ENCODE peak calls at places on chromosome 7, in five cellular contexts. E, O, X, T and Y are unnamed samples. For H3K4me1, the result is how much of the 10 kb centered on the place peaks cover.

GRCh38 chr7:11332865-11333228 is 359.2 kb downstream of the PHF14 start:
- DNase-seq in X (no peak), T (no peak), O (no peak), E (no peak), Y (no peak)

GRCh38 chr7:108247646-108248045 is 117.5 kb upstream of the LAMB4 start:
- DNase-seq in O (peak), X (no peak), E (no peak), T (no peak), Y (no peak)

GRCh38 chr7:51314726-51315125 is 1.9 kb downstream of the COBL start:
- DNase-seq in X (no peak), O (no peak), E (no peak), T (no peak), Y (no peak)

GRCh38 chr7:76390092-76390491 is 19.4 kb downstream of the SSC4D start:
- DNase-seq in O (no peak), E (no peak), X (no peak), T (no peak), Y (no peak)

GRCh38 chr7:22359156-22359697 is 2.3 kb upstream of the RAPGEF5 start:
- DNase-seq in X (no peak), O (no peak), T (no peak), E (no peak), Y (no peak)

GRCh38 chr7:90595341-90595800 is 750 bp upstream of the CDK14 start:
- DNase-seq in E (no peak), T (no peak), X (no peak), O (peak), Y (no peak)

GRCh38 chr7:149248777-149249176 is 9.3 kb downstream of the ZNF212 start:
- DNase-seq in E (no peak), X (no peak), O (no peak), T (no peak), Y (no peak)

GRCh38 chr7:5712566-5712965 is 68.9 kb downstream of the RNF216 start:
- DNase-seq in O (no peak), X (no peak), T (no peak), E (no peak), Y (no peak)

GRCh38 chr7:152522551-152522950 is 86.7 kb upstream of the KMT2C start:
- DNase-seq in X (no peak), E (no peak), O (peak), T (no peak), Y (no peak)

GRCh38 chr7:19772858-19773337 is 519 bp downstream of the TMEM196 start:
- DNase-seq in E (no peak), X (no peak), O (peak), T (no peak), Y (no peak)

GRCh38 chr7:11830582-11831382 is 1.2 kb downstream of the THSD7A start:
- DNase-seq in T (no peak), E (no peak), X (no peak), O (peak), Y (no peak)

GRCh38 chr7:78443811-78444210 is 645.2 kb downstream of the PHTF2 start:
- DNase-seq in O (no peak), E (no peak), X (no peak), T (no peak), Y (no peak)

GRCh38 chr7:24982917-24983316 is 2.9 kb upstream of the OSBPL3 start:
- DNase-seq in O (no peak), T (no peak), X (no peak), E (no peak), Y (no peak)

GRCh38 chr7:148773344-148773743 is 74.6 kb downstream of the CUL1 start:
- DNase-seq in O (peak), T (no peak), X (peak), E (no peak), Y (peak)

GRCh38 chr7:43244232-43244631 is 131.8 kb downstream of the HECW1 start:
- DNase-seq in T (no peak), E (no peak), X (no peak), O (no peak), Y (no peak)

GRCh38 chr7:148733496-148733895 is 34.8 kb downstream of the CUL1 start:
- DNase-seq in X (no peak), E (no peak), O (no peak), T (no peak), Y (no peak)

GRCh38 chr7:108592633-108593277 is 23.1 kb downstream of the DNAJB9 start:
- DNase-seq in T (no peak), X (no peak), E (no peak), O (peak), Y (no peak)

GRCh38 chr7:100547872-100548271 is 8.9 kb downstream of the AGFG2 start:
- DNase-seq in X (no peak), O (peak), T (no peak), E (no peak), Y (no peak)

GRCh38 chr7:21568762-21569161 is 25.9 kb downstream of the DNAH11 start:
- DNase-seq in T (no peak), E (no peak), O (no peak), X (no peak), Y (no peak)

GRCh38 chr7:74479066-74479781 is 25.5 kb downstream of the GTF2IRD1 start:
- DNase-seq in X (no peak), O (peak), T (no peak), E (no peak), Y (no peak)

GRCh38 chr7:148914208-148914777 is 30.2 kb upstream of the EZH2 start:
- DNase-seq in E (no peak), O (peak), X (no peak), T (peak), Y (no peak)

GRCh38 chr7:144824360-144824759 is 11.5 kb downstream of the TPK1 start:
- DNase-seq in E (no peak), X (no peak), T (peak), O (peak), Y (no peak)

GRCh38 chr7:98879989-98880337 is 1.6 kb downstream of the TRRAP start:
- DNase-seq in X (no peak), E (no peak), T (no peak), O (no peak), Y (no peak)

GRCh38 chr7:98133621-98134266 is 27.1 kb downstream of the LMTK2 start:
- DNase-seq in E (no peak), O (peak), T (no peak), X (no peak), Y (peak)

GRCh38 chr7:76386691-76387260 is 22.7 kb downstream of the SSC4D start:
- DNase-seq in E (no peak), X (no peak), T (no peak), O (peak), Y (no peak)

DNA sequence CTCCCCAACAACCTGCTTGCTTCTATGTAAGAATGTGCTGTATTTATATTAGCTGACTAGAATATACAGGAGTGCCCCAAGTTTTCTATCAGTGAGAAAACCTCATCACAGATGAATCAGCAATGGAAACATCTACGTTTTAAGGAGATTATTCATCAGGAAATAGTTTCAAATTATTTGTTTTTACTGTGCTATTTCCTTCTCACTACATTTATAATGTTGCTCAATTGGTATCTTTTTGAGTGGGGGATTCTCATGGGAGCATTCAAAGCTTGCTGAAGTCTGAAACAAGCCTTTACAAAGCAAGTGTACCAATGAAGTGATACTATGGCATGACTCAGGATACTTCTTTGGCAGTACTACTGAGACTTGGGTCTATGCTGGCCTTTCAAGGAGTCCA is 191.1 kb upstream of the SLC26A5 start:
- DNase-seq in E (no peak), X (no peak), T (no peak), O (peak), Y (no peak)
- H3K4me1 ChIP-seq in E (under half), X (under half), T (under half), O (under half), Y (under half)

DNA sequence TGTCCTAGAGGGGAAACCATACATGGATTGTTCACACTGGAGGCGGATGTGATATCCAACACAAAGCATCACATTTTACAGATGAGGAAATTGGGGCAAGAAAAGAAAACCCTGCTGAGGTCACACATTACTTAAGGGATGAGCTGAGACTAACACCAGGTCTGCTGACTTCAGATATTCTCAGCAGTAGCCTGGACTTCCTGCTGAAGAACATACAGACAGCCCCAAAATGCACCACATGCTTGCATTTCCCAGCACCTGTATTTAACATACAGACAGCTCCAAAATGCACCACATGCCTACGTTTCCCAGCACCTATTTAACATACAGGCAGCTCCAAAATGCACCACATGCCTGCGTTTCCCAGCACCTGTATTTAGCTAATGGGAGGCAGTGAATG is 11.2 kb downstream of the GIMAP5 start:
- DNase-seq in T (no peak), O (no peak), X (no peak), E (no peak), Y (no peak)
- H3K4me3 ChIP-seq in T (no peak), O (no peak), X (peak), E (no peak), Y (no peak)

GRCh38 chr7:120992272-120993010 is 3.9 kb downstream of the CPED1 start:
- DNase-seq in E (no peak), T (no peak), O (no peak), X (no peak), Y (no peak)

GRCh38 chr7:120993011-120993574 is 4.6 kb downstream of the CPED1 start:
- DNase-seq in O (no peak), E (no peak), X (no peak), T (no peak), Y (no peak)

GRCh38 chr7:120990468-120991118 is 2.1 kb downstream of the CPED1 start:
- DNase-seq in X (no peak), E (no peak), O (no peak), T (no peak), Y (no peak)

GRCh38 chr7:120991133-120991532 is 2.6 kb downstream of the CPED1 start:
- DNase-seq in T (no peak), O (no peak), E (no peak), X (no peak), Y (peak)

DNA sequence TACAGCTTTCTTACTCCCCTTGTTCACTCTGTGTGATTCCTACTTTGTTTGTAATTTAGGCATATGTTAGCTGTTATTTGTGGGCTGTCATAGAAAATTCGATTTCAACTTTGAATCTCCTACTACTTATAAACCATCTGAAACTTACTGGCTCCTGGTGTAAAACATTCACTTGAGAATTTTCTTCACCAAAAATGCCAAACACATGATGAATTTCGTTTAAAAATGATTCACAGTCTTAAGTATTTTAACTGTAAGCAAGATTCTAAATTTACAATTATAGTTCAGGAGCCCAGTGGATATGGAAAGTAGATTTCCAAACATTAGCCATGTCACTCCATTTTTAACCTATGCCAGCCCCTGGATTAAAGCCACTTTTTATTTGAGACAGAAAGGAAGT is 3.1 kb downstream of the CPED1 start:
- DNase-seq in O (peak), X (no peak), T (no peak), E (no peak), Y (no peak)
- H3K4me1 ChIP-seq in O (under half), X (under half), T (under half), E (under half), Y (under half)

GRCh38 chr7:7808626-7809025 is 90.2 kb upstream of the RPA3 start:
- DNase-seq in O (no peak), E (no peak), T (no peak), X (no peak), Y (no peak)
- H3K4me3 ChIP-seq in O (no peak), E (no peak), T (no peak), X (no peak), Y (no peak)